ENCODE peak calls at places on chromosome 21, in four cellular contexts. O is GM12878, N is SK-N-SH, D is HepG2. V is an unnamed sample.

GRCh38 chr21:15797577-15798363 is 68.0 kb downstream of the USP25 start:
- DNase-seq in O (no peak), N (no peak), D (no peak), V (no peak)

GRCh38 chr21:16767201-16767600 is 745.6 kb upstream of the CXADR start:
- DNase-seq in O (no peak), N (no peak), D (no peak), V (no peak)

GRCh38 chr21:26587621-26588260 is 14.7 kb upstream of the CYYR1 start:
- DNase-seq in O (no peak), N (peak), D (no peak), V (peak)

GRCh38 chr21:22474403-22474802 is 1476.2 kb downstream of the NCAM2 start:
- DNase-seq in O (no peak), N (peak), D (no peak), V (no peak)

GRCh38 chr21:26125433-26126167 is 45.0 kb downstream of the APP start:
- DNase-seq in O (no peak), N (peak), D (no peak), V (no peak)

GRCh38 chr21:14259669-14260458 is 43.9 kb downstream of the RBM11 start:
- DNase-seq in O (no peak), N (peak), D (peak), V (peak)

GRCh38 chr21:46667191-46667734 is 31.8 kb downstream of the PRMT2 start:
- DNase-seq in O (no peak), N (peak), D (peak), V (no peak)

GRCh38 chr21:25564349-25564948 is 42.8 kb downstream of the MRPL39 start:
- DNase-seq in O (no peak), N (no peak), D (no peak), V (no peak)

GRCh38 chr21:37159053-37159776 is 86.2 kb downstream of the TTC3 start:
- DNase-seq in O (peak), N (no peak), D (no peak), V (no peak)

GRCh38 chr21:23014021-23014420 is 2015.8 kb downstream of the NCAM2 start:
- DNase-seq in O (no peak), N (no peak), D (no peak), V (no peak)

GRCh38 chr21:42975886-42976608 is 1.7 kb downstream of the PKNOX1 start:
- DNase-seq in O (no peak), N (no peak), D (no peak), V (no peak)

GRCh38 chr21:39776589-39776988 is 31.6 kb downstream of the IGSF5 start:
- DNase-seq in O (no peak), N (no peak), D (no peak), V (no peak)

GRCh38 chr21:27149034-27149433 is 182.1 kb upstream of the ADAMTS5 start:
- DNase-seq in O (no peak), N (no peak), D (no peak), V (no peak)

GRCh38 chr21:39763282-39763970 is 18.4 kb downstream of the IGSF5 start:
- DNase-seq in O (no peak), N (no peak), D (no peak), V (no peak)

GRCh38 chr21:18545908-18546307 is 142.3 kb upstream of the TMPRSS15 start:
- DNase-seq in O (no peak), N (no peak), D (no peak), V (no peak)

GRCh38 chr21:28543975-28544374 is 448.7 kb downstream of the LTN1 start:
- DNase-seq in O (no peak), N (no peak), D (no peak), V (no peak)

GRCh38 chr21:17513214-17514123 is 626 bp downstream of the CXADR start:
- DNase-seq in O (no peak), N (peak), D (peak), V (no peak)

GRCh38 chr21:21690068-21690665 is 692.0 kb downstream of the NCAM2 start:
- DNase-seq in O (no peak), N (no peak), D (no peak), V (no peak)

GRCh38 chr21:43191521-43191920 is 22.7 kb downstream of the CRYAA start:
- DNase-seq in O (no peak), N (no peak), D (no peak), V (no peak)

GRCh38 chr21:36852864-36853263 is 113.6 kb downstream of the HLCS start:
- DNase-seq in O (no peak), N (no peak), D (no peak), V (no peak)

GRCh38 chr21:14875704-14876364 is 189.0 kb downstream of the NRIP1 start:
- DNase-seq in O (peak), N (no peak), D (peak), V (no peak)

GRCh38 chr21:42377951-42378340 is 11.6 kb upstream of the TFF1 start:
- DNase-seq in O (no peak), N (no peak), D (no peak), V (no peak)

GRCh38 chr21:44312089-44312488 is 12.2 kb downstream of the PFKL start:
- DNase-seq in O (no peak), N (no peak), D (no peak), V (no peak)

GRCh38 chr21:44314561-44314960 is 14.7 kb downstream of the PFKL start:
- DNase-seq in O (no peak), N (no peak), D (no peak), V (no peak)

GRCh38 chr21:44312716-44313115 is 12.9 kb downstream of the PFKL start:
- DNase-seq in O (no peak), N (no peak), D (no peak), V (no peak)

GRCh38 chr21:44314128-44314527 is 14.3 kb downstream of the PFKL start:
- DNase-seq in O (no peak), N (no peak), D (no peak), V (no peak)

GRCh38 chr21:44313451-44313850 is 13.6 kb downstream of the PFKL start:
- DNase-seq in O (no peak), N (no peak), D (no peak), V (no peak)
- TF ChIP-seq PBX3 in O (no peak), N (no peak), D (no peak), V (no peak)

DNA sequence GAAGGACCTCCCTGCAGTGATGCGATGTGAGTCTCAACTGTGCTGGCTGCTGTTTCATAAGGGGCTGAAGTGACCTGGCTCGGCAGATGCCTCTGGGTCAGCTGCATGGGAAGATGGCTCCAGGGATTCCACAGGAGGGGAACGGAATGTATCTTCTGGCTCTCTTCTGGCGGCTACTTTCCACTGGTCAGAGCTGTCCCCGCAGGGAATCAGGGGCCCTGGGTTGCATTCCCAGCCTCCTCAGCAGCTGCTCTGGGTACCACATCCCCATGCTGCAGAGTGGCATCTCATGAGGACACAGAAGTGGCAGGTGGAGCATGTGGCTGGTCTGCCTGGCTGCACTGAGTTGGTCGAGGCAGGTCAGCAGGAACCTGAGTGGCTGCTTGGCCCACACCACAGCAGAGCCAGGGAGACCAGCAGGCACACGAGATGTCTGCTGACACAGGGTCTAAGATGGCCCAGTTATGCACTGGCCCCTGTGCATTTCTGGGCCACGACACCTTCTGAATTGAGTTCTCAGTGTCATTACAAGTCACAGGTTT is 42.8 kb downstream of the POFUT2 start:
- DNase-seq in O (no peak), N (no peak), D (no peak), V (no peak)
- TF ChIP-seq PBX3 in O (no peak), N (no peak), D (no peak), V (no peak)

DNA sequence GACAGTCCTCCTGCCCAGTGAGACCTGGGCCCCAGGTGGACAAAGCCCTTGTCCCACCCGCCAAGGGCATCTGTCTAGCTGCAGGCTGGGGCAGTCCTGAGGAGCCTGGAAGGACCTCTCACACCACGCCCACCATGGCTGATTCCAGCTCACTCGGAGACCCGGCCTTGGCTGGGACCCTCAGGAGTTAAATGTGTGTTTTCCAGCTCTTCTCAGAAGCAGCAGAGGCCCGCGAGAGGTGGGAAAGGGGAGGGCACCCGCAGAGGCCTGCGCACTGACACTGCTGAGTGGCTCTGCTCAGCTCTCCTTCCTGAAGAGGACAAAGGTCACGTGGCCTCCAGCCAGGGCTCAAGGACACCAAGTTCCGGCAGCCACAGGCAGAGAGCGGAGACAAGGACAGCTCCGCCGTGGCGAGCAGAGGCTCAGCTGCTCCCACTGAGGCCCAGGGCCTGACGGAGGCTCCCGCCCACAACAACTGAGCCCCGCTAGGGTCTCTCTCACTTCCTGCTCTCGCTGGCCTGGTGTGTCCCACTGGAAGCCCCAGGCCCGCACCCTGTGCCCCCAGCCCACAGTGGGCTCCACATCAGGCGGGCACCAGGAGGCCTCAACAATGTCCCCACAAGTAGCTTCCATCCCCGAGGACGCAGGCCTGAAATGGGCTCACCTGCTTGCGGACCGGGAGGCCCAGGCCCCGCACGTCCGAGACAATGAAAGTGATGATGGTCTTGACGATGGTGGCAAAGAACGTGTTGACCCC is 16.9 kb downstream of the SLC19A1 start:
- DNase-seq in O (no peak), N (no peak), D (peak), V (no peak)
- TF ChIP-seq PBX3 in O (no peak), N (no peak), D (no peak), V (no peak)

GRCh38 chr21:33443174-33443573 is 36.6 kb downstream of the TMEM50B start:
- DNase-seq in O (no peak), N (no peak), D (no peak), V (no peak)
- TF ChIP-seq PBX3 in O (no peak), N (no peak), D (no peak), V (no peak)

GRCh38 chr21:41167348-41168342 is at the start of gene BACE2:
- DNase-seq in O (no peak), N (peak), D (no peak), V (peak)

GRCh38 chr21:41169701-41170100 is 1.7 kb downstream of the BACE2 start:
- DNase-seq in O (no peak), N (no peak), D (no peak), V (no peak)

GRCh38 chr21:41166947-41167346 is 1.0 kb upstream of the BACE2 start:
- DNase-seq in O (no peak), N (peak), D (no peak), V (no peak)

GRCh38 chr21:41169258-41169576 is 1.3 kb downstream of the BACE2 start:
- DNase-seq in O (no peak), N (no peak), D (no peak), V (no peak)

GRCh38 chr21:41168391-41169257 is 664 bp downstream of the BACE2 start:
- DNase-seq in O (no peak), N (peak), D (no peak), V (peak)
- TF ChIP-seq PBX3 in O (no peak), N (no peak), D (no peak), V (no peak)

GRCh38 chr21:35614412-35614901 is 445.9 kb downstream of the SETD4 start:
- DNase-seq in O (no peak), N (no peak), D (no peak), V (no peak)
- TF ChIP-seq PBX3 in O (no peak), N (no peak), D (no peak), V (no peak)

GRCh38 chr21:31707499-31707898 is 24.4 kb downstream of the SCAF4 start:
- DNase-seq in O (no peak), N (no peak), D (no peak), V (no peak)

GRCh38 chr21:31711326-31711725 is 20.6 kb downstream of the SCAF4 start:
- DNase-seq in O (no peak), N (no peak), D (no peak), V (no peak)

GRCh38 chr21:31711745-31712144 is 20.2 kb downstream of the SCAF4 start:
- DNase-seq in O (no peak), N (no peak), D (no peak), V (no peak)

GRCh38 chr21:31713115-31713514 is 18.8 kb downstream of the SCAF4 start:
- DNase-seq in O (no peak), N (no peak), D (no peak), V (no peak)

DNA sequence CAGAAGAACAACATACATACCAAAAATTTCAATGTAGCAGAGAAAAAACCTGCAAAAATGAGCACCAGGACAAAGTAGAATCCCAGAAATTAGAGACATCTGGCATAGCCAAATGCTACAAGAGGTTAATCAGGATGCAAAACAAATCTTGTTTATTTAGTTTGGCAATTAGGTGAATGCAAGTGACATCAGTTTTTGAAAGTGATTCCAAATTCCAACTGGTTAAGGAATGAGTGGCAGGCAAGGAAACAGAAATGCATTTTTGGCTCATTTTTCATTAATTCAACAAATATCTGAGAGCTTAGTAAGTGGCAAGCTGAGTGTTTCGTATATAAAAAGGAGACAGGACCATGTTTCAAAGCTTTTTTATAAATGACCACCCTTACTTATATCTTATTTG is 21.3 kb downstream of the SCAF4 start:
- DNase-seq in O (no peak), N (no peak), D (no peak), V (no peak)
- TF ChIP-seq PBX3 in O (no peak), N (peak), D (no peak), V (no peak)

GRCh38 chr21:38289697-38290096 is 32.9 kb downstream of the KCNJ15 start:
- DNase-seq in O (no peak), N (no peak), D (no peak), V (no peak)
- TF ChIP-seq PBX3 in O (no peak), N (no peak), D (no peak), V (no peak)

V was measured in A549.